ENCODE peak calls at places on chromosomes 2 and 18, in eight cellular contexts. P is psoas muscle; K is esophagus muscularis mucosa; D is brain microvascular endothelial cell; S is heart right ventricle; O is CD8-positive, alpha-beta memory T cell; T is IMR-90; R is ovary. A is an unnamed sample.

GRCh38 chr2:118832791-118833715 is 14.4 kb downstream of the EN1 start:
- DNase-seq in R (no peak), P (no peak), K (no peak), O (no peak), S (no peak), T (no peak), D (no peak), A (no peak)

GRCh38 chr2:223108376-223109100 is 56.5 kb downstream of the KCNE4 start:
- DNase-seq in O (no peak), D (peak; percentile 18), T (no peak), P (no peak), S (no peak), R (no peak), K (peak; percentile 34), A (no peak)

GRCh38 chr2:98637401-98638144 is 29.2 kb downstream of the UNC50 start:
- DNase-seq in K (no peak), S (no peak), D (no peak), T (no peak), R (no peak), P (no peak), O (peak; percentile 53), A (no peak)

GRCh38 chr18:7584646-7585271 is 17.6 kb downstream of the PTPRM start:
- DNase-seq in R (no peak), O (no peak), S (no peak), K (no peak), D (no peak), T (no peak), P (no peak), A (no peak)

GRCh38 chr2:145374165-145374564 is 854.2 kb upstream of the ZEB2 start:
- DNase-seq in T (no peak), D (no peak), R (no peak), O (no peak), P (no peak), K (no peak), S (no peak), A (no peak)

GRCh38 chr2:99140860-99141109 is 722 bp upstream of the C2orf15 start:
- DNase-seq in D (no peak), P (no peak), T (no peak), S (no peak), K (no peak), R (no peak), O (no peak), A (no peak)

GRCh38 chr18:45167109-45167551 is 448.1 kb upstream of the SLC14A2 start:
- DNase-seq in P (no peak), R (no peak), S (no peak), O (no peak), D (peak; percentile 72), K (no peak), T (peak; percentile 44), A (no peak)

GRCh38 chr2:44524347-44524926 is 162.7 kb downstream of the CAMKMT start:
- DNase-seq in O (no peak), R (no peak), S (no peak), P (no peak), K (no peak), T (no peak), D (no peak), A (no peak)

GRCh38 chr2:68057658-68058396 is 5.0 kb downstream of the C1D start:
- DNase-seq in D (no peak), R (no peak), S (no peak), T (no peak), O (no peak), P (no peak), K (no peak), A (no peak)

GRCh38 chr2:138846216-138846821 is 66.1 kb upstream of the NXPH2 start:
- DNase-seq in R (no peak), S (no peak), O (no peak), T (peak; percentile 7), K (no peak), D (peak; percentile 2), P (no peak), A (no peak)

GRCh38 chr2:119849838-119850565 is 90.3 kb downstream of the PTPN4 start:
- DNase-seq in R (no peak), D (no peak), S (no peak), O (no peak), P (no peak), T (peak; percentile 23), K (no peak), A (no peak)

GRCh38 chr2:96664366-96664765 is 21.8 kb downstream of the FER1L5 start:
- DNase-seq in R (no peak), T (no peak), D (no peak), P (no peak), S (no peak), O (no peak), K (no peak), A (no peak)

GRCh38 chr2:2902551-2903216 is 474.9 kb downstream of the EIPR1 start:
- DNase-seq in R (no peak), O (no peak), D (no peak), K (peak; percentile 89), P (no peak), T (no peak), S (no peak), A (no peak)

GRCh38 chr2:149160701-149161217 is 122.3 kb downstream of the LYPD6B start:
- DNase-seq in K (peak; percentile 84), T (no peak), S (no peak), P (no peak), R (no peak), D (no peak), O (no peak), A (no peak)

GRCh38 chr2:173496746-173497145 is 142.1 kb downstream of the CDCA7 start:
- DNase-seq in K (peak; percentile 70), R (no peak), D (peak; percentile 54), P (no peak), O (no peak), S (no peak), T (peak; percentile 53), A (peak; percentile 6)

GRCh38 chr18:78892201-78892600 is 87.4 kb upstream of the SALL3 start:
- DNase-seq in O (no peak), P (no peak), K (peak; percentile 57), S (no peak), D (no peak), T (no peak), R (no peak), A (no peak)

GRCh38 chr2:109128466-109129355 is at the start of gene SH3RF3:
- DNase-seq in K (no peak), T (peak; percentile 53), R (peak; percentile 54), O (no peak), P (peak; percentile 69), S (peak; percentile 46), D (peak; percentile 36), A (no peak)

GRCh38 chr2:96436961-96437360 is 68.2 kb downstream of the NEURL3 start:
- DNase-seq in O (no peak), P (no peak), T (no peak), D (no peak), K (no peak), S (no peak), R (no peak), A (no peak)

GRCh38 chr2:218395090-218395444 is 4.6 kb upstream of the CTDSP1 start:
- DNase-seq in T (no peak), P (no peak), D (no peak), S (no peak), R (no peak), O (no peak), K (no peak), A (no peak)
- H3K27ac ChIP-seq in T (no peak overlapping the region), P (no peak overlapping the region), D (no peak overlapping the region), S (peak overlapping the region; percentile 100), R (no peak overlapping the region), O (peak overlapping the region; percentile 64), K (peak overlapping the region; percentile 100), A (no peak overlapping the region)

GRCh38 chr2:74249406-74250122 is 51.1 kb downstream of the MTHFD2 start:
- DNase-seq in R (no peak), O (no peak), D (no peak), S (no peak), P (no peak), T (no peak), K (no peak), A (no peak)
- H3K27ac ChIP-seq in R (no peak overlapping the region), O (no peak overlapping the region), D (no peak overlapping the region), S (no peak overlapping the region), P (no peak overlapping the region), T (no peak overlapping the region), K (no peak overlapping the region), A (no peak overlapping the region)

GRCh38 chr2:217845251-217845650 is 157.5 kb downstream of the TNS1 start:
- DNase-seq in R (no peak), D (no peak), P (no peak), O (no peak), T (no peak), K (no peak), S (no peak), A (no peak)

GRCh38 chr2:217846321-217846743 is 156.5 kb downstream of the TNS1 start:
- DNase-seq in T (no peak), K (no peak), R (no peak), O (no peak), D (no peak), P (peak; percentile 77), S (no peak), A (no peak)

GRCh38 chr2:217843353-217843752 is 159.4 kb downstream of the TNS1 start:
- DNase-seq in S (no peak), T (peak; percentile 8), P (no peak), O (no peak), D (no peak), R (no peak), K (no peak), A (no peak)

GRCh38 chr2:217847106-217847505 is 155.7 kb downstream of the TNS1 start:
- DNase-seq in T (no peak), O (no peak), K (no peak), D (no peak), R (no peak), S (no peak), P (no peak), A (no peak)

GRCh38 chr2:217844696-217845095 is 158.1 kb downstream of the TNS1 start:
- DNase-seq in S (no peak), O (no peak), K (no peak), R (no peak), P (no peak), T (no peak), D (no peak), A (no peak)
- H3K27ac ChIP-seq in S (no peak overlapping the region), O (no peak overlapping the region), K (peak overlapping the region; percentile 86), R (no peak overlapping the region), P (peak overlapping the region; percentile 89), T (no peak overlapping the region), D (no peak overlapping the region), A (no peak overlapping the region)

GRCh38 chr2:142415461-142415860 is 284.6 kb upstream of the LRP1B start:
- DNase-seq in O (no peak), S (no peak), P (no peak), K (no peak), R (no peak), T (no peak), D (no peak), A (no peak)

GRCh38 chr2:142422769-142423168 is 292.0 kb upstream of the LRP1B start:
- DNase-seq in K (no peak), S (no peak), R (no peak), P (no peak), T (no peak), D (no peak), O (no peak), A (no peak)

GRCh38 chr2:142422041-142422440 is 291.2 kb upstream of the LRP1B start:
- DNase-seq in K (no peak), P (no peak), O (no peak), D (no peak), R (no peak), T (no peak), S (no peak), A (no peak)

DNA sequence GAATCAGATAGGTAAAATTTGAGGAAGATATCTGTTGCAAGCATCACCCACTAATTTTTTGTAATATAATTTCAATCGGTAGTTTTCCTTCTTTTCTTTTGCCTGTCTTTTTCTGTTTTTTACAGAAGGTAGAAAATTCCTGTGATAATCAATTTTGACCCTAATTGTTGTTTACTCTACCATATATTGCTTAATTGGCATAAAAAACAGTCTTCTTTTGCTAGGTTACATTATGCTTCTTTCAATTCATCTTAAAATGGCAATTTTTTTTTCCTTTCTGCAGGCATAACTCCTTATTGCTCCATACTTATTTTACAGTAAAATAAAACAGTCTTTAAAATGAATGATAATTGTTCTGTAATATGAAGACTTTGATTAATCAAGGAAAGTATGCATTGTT is 286.2 kb upstream of the LRP1B start:
- DNase-seq in O (no peak), D (no peak), S (no peak), P (no peak), R (no peak), K (no peak), T (no peak), A (no peak)
- H3K27ac ChIP-seq in O (no peak overlapping the region), D (no peak overlapping the region), S (no peak overlapping the region), P (no peak overlapping the region), R (no peak overlapping the region), K (no peak overlapping the region), T (no peak overlapping the region), A (no peak overlapping the region)